ENCODE peak calls at places on chromosomes 1 and 21, in seven cellular contexts. R is mammary epithelial cell; U is MG63; O is pancreas; E is CD8-positive, alpha-beta T cell; W is aorta; M is ovary. G is an unnamed sample. For H3K27me3, the result is how much of the 10 kb centered on the place peaks cover.

GRCh38 chr1:229749992-229750391 is 123.9 kb downstream of the URB2 start:
- DNase-seq in R (no peak), U (no peak), O (no peak), E (no peak), W (no peak), M (no peak), G (no peak)

GRCh38 chr1:165628127-165628857 is 2.7 kb upstream of the MGST3 start:
- DNase-seq in R (no peak), U (no peak), O (no peak), E (no peak), W (no peak), M (no peak), G (no peak)

GRCh38 chr1:203026666-203027663 is 674 bp downstream of the PPFIA4 start:
- DNase-seq in R (no peak), U (no peak), O (no peak), E (no peak), W (no peak), M (peak), G (no peak)

GRCh38 chr1:232507571-232507970 is 122.4 kb downstream of the SIPA1L2 start:
- DNase-seq in R (no peak), U (no peak), O (no peak), E (no peak), W (no peak), M (no peak), G (no peak)

GRCh38 chr1:37482796-37483744 is 8.7 kb downstream of the ZC3H12A start:
- DNase-seq in R (no peak), U (no peak), O (no peak), E (no peak), W (no peak), M (no peak), G (no peak)

GRCh38 chr21:35048706-35049617 is at the start of gene RUNX1:
- DNase-seq in R (peak), U (peak), O (peak), E (peak), W (no peak), M (no peak), G (peak)

GRCh38 chr1:2376931-2377672 is 14.3 kb downstream of the MORN1 start:
- DNase-seq in R (no peak), U (no peak), O (no peak), E (no peak), W (peak), M (peak), G (no peak)

GRCh38 chr21:42310411-42311001 is 4.7 kb downstream of the TFF3 start:
- DNase-seq in R (no peak), U (no peak), O (no peak), E (no peak), W (no peak), M (no peak), G (no peak)

GRCh38 chr1:116738673-116739370 is 15.4 kb upstream of the CD2 start:
- DNase-seq in R (peak), U (no peak), O (no peak), E (peak), W (no peak), M (no peak), G (peak)

GRCh38 chr1:19504796-19505693 is 19.7 kb upstream of the CAPZB start:
- DNase-seq in R (peak), U (peak), O (no peak), E (no peak), W (no peak), M (peak), G (no peak)

GRCh38 chr1:35573776-35574654 is 901 bp downstream of the TFAP2E start:
- DNase-seq in R (no peak), U (no peak), O (no peak), E (no peak), W (peak), M (no peak), G (no peak)

GRCh38 chr1:35571263-35571662 is 1.9 kb upstream of the TFAP2E start:
- DNase-seq in R (no peak), U (no peak), O (no peak), E (no peak), W (no peak), M (no peak), G (no peak)

GRCh38 chr1:35573198-35573775 is at the start of gene TFAP2E:
- DNase-seq in R (peak), U (peak), O (no peak), E (no peak), W (peak), M (no peak), G (no peak)

GRCh38 chr1:35570589-35571137 is 2.5 kb upstream of the TFAP2E start:
- DNase-seq in R (peak), U (no peak), O (no peak), E (no peak), W (no peak), M (no peak), G (no peak)

GRCh38 chr1:35572296-35572695 is 818 bp upstream of the TFAP2E start:
- DNase-seq in R (no peak), U (no peak), O (no peak), E (no peak), W (no peak), M (no peak), G (no peak)
- H3K27me3 ChIP-seq in R (under half), U (under half), O (under half), E (under half), W (under half), M (under half), G (under half)

DNA sequence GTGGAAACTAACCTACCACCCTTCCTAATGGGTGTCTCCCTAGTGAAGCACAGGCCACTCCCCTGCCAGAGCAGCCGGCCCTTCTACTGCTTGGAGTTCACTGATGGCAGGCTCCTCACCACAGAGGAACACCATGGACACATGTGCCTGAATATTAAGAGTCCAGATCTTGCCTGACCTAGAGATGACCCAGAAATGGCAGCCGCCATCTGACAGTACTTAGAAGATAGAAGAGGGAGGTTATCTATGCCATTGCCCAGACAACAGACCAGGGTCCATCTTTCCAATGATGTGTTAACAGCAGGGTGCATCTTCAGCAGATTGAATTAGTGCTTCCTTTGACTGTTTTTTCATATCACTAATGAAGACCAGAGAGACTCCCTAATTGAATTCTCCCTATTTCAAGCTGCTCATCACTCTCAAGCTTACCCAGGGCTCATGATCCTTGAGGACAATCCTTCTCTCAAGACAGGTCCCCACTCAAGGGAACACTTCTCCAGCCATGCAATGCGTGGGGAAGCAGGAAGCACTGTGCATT is 59.8 kb downstream of the PLEKHA6 start:
- DNase-seq in R (no peak), U (no peak), O (no peak), E (no peak), W (no peak), M (no peak), G (no peak)
- H3K27me3 ChIP-seq in R (under half), U (under half), O (under half), E (under half), W (under half), M (under half), G (under half)

GRCh38 chr1:182679684-182680083 is 4.7 kb downstream of the RGS8 start:
- DNase-seq in R (no peak), U (peak), O (no peak), E (no peak), W (no peak), M (no peak), G (no peak)
- H3K27me3 ChIP-seq in R (under half), U (under half), O (under half), E (under half), W (under half), M (under half), G (under half)

GRCh38 chr1:29964718-29965533 is 728.6 kb downstream of the PTPRU start:
- DNase-seq in R (no peak), U (no peak), O (no peak), E (no peak), W (no peak), M (no peak), G (no peak)
- H3K27me3 ChIP-seq in R (under half), U (under half), O (under half), E (under half), W (under half), M (under half), G (under half)

DNA sequence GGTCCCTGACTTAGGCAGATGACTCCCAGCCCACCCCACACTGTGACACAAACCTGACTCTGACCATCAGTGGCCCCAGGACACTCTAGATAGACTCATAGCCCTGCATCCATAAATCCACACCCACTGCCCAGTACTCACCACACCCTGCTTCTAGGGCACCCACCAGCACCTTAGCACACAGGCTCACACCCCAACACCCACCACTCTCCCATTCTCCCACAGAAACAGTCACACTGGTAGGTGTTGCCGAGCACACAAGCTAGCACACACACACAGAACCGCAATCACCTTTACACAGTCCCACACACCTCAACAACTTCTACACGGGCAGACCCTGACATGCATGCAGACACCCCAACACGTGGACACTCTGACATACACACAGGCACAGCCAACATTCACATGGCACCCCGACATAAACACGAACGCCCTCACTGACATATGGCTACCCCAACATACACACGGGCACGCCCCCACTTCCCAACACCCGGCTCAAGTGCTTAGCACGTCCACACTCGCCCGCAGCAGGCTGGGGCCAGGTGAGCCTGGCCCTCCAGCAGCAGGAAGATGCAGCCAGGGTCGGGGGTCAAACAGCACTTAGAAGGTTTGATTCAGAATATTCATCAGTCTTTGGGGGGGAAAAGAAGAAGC is 105.5 kb upstream of the TARDBP start:
- DNase-seq in R (no peak), U (no peak), O (no peak), E (no peak), W (peak), M (no peak), G (no peak)
- H3K27me3 ChIP-seq in R (under half), U (under half), O (under half), E (under half), W (under half), M (under half), G (under half)

DNA sequence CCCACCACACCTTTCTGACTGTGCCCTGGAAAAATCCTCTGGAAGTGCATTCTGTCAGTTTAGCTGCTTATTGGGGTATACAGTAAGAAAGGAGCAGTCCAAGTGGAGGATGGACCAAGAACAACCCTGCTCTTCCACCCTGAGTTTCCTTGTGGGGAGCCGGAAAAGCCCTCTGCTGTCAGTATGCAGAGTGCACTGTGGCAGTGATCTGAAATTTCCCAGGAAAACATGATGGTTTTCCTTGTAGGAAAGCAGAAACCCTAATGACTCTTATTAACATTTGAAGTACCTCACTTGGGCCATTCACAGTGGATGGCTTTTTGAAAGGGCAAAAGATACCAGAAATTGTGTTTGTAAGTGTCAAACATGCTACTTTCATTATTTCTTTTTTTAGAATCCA is 20.5 kb downstream of the ELAVL4 start:
- DNase-seq in R (no peak), U (no peak), O (no peak), E (no peak), W (no peak), M (no peak), G (no peak)
- H3K27me3 ChIP-seq in R (under half), U (under half), O (under half), E (under half), W (under half), M (under half), G (under half)

GRCh38 chr1:5690291-5690690 is 301.9 kb downstream of the NPHP4 start:
- DNase-seq in R (no peak), U (no peak), O (no peak), E (no peak), W (peak), M (no peak), G (no peak)

GRCh38 chr1:5691795-5692517 is 300.3 kb downstream of the NPHP4 start:
- DNase-seq in R (no peak), U (no peak), O (no peak), E (no peak), W (peak), M (no peak), G (no peak)

GRCh38 chr1:5690878-5691277 is 301.3 kb downstream of the NPHP4 start:
- DNase-seq in R (no peak), U (no peak), O (no peak), E (no peak), W (peak), M (no peak), G (no peak)

GRCh38 chr1:5692649-5693048 is 299.6 kb downstream of the NPHP4 start:
- DNase-seq in R (no peak), U (no peak), O (no peak), E (no peak), W (no peak), M (no peak), G (no peak)

DNA sequence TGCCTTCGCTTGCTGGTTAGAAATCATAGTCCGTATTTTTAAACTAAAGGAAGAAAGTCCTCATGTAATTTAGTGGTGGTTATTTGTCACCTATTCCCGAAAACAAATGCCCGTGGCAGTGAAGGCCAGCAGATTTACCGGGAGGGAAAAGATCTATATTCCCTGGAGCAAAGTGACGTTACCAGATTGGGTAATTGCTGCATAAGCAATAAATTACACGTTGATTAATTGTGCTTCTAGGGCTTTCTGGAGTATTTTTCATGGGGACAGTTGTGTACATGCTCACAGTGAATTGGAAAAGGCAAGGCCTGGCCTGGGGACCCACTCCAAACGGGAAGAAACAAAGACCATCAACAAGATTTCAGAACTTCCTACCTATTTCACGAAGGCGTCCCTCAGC is 298.6 kb downstream of the NPHP4 start:
- DNase-seq in R (no peak), U (no peak), O (no peak), E (no peak), W (peak), M (no peak), G (no peak)
- H3K27me3 ChIP-seq in R (under half), U (under half), O (under half), E (under half), W (under half), M (under half), G (under half)

GRCh38 chr1:210294991-210295773 is 33.5 kb upstream of the HHAT start:
- DNase-seq in R (peak), U (no peak), O (no peak), E (no peak), W (no peak), M (peak), G (no peak)
- H3K27me3 ChIP-seq in R (under half), U (under half), O (under half), E (under half), W (under half), M (under half), G (under half)

G was measured in CD4-positive, alpha-beta T cell.